ENCODE peak calls at places on chromosome 22, in eight cellular contexts. G is thoracic aorta, A is PC-9, L is esophagus squamous epithelium, D is Caco-2, F is Panc1, Y is IMR-90, U is neural progenitor cell. O is an unnamed sample.
A peak's percentile ranks its signal among the peaks of the same experiment; 100 is the strongest.

GRCh38 chr22:27483095-27483798 is 318.3 kb downstream of the MN1 start:
- DNase-seq in D (no peak), G (no peak), A (no peak), Y (no peak), F (no peak), L (no peak), U (no peak), O (no peak)

GRCh38 chr22:29517215-29517908 is 36.2 kb downstream of the THOC5 start:
- DNase-seq in L (no peak), A (no peak), Y (no peak), U (no peak), G (no peak), F (no peak), D (no peak), O (no peak)

GRCh38 chr22:50325444-50326224 is 1.2 kb downstream of the DENND6B start:
- DNase-seq in F (no peak), L (no peak), U (no peak), A (no peak), D (no peak), G (no peak), Y (no peak), O (no peak)

GRCh38 chr22:49775191-49776052 is 52.3 kb downstream of the BRD1 start:
- DNase-seq in A (no peak), Y (no peak), F (no peak), D (no peak), G (no peak), L (no peak), U (no peak), O (no peak)

GRCh38 chr22:47307326-47307725 is 544.9 kb downstream of the TBC1D22A start:
- DNase-seq in L (no peak), D (no peak), U (no peak), G (no peak), Y (peak; percentile 57), A (no peak), F (no peak), O (no peak)

GRCh38 chr22:37904572-37905533 is 1.2 kb upstream of the MICALL1 start:
- DNase-seq in G (peak; percentile 72), Y (peak; percentile 99), A (peak; percentile 83), F (peak; percentile 69), L (no peak), U (no peak), D (peak; percentile 68), O (peak; percentile 73)

GRCh38 chr22:30705710-30706651 is 11.3 kb downstream of the OSBP2 start:
- DNase-seq in D (no peak), U (peak; percentile 25), G (no peak), L (no peak), F (no peak), A (no peak), Y (peak; percentile 80), O (no peak)

GRCh38 chr22:18056161-18056666 is 21.6 kb upstream of the PEX26 start:
- DNase-seq in F (no peak), G (no peak), U (no peak), D (no peak), A (no peak), Y (peak; percentile 76), L (no peak), O (no peak)

GRCh38 chr22:31537019-31537535 is 40.7 kb downstream of the SFI1 start:
- DNase-seq in D (no peak), Y (no peak), L (no peak), F (no peak), G (no peak), A (no peak), U (no peak), O (no peak)

DNA sequence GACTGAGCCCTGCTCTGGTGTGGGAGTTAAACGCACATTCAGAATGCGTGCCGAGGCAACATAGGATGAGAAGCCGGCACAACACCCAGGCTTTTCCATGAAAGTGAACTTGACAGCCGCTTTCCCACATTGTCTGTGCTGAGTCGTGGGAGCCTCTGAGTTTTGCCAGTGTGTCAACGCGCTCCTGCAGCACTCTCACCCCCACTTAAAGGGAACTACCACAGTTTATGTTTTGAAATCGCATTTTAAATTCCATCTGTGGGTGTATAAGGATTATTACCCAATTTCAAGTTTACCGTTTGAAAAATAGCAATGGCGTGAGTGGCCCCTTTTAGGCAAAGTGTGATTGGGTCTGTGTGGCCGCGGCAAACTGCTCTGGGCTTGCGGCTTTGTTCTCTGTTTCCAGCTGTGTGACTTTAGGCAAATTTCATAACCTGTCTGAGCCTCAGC is 81.5 kb downstream of the FBLN1 start:
- DNase-seq in D (no peak), G (no peak), U (no peak), L (no peak), Y (peak; percentile 72), F (no peak), A (no peak), O (no peak)
- H3K4me1 ChIP-seq in D (peaks cover 25% of the 10 kb centered on the region), G (no peaks in the 10 kb centered on the region), U (peaks cover 7% of the 10 kb centered on the region), L (peaks cover 46% of the 10 kb centered on the region), Y (peaks cover 22% of the 10 kb centered on the region), F (no peaks in the 10 kb centered on the region), A (peaks cover 4% of the 10 kb centered on the region), O (no peaks in the 10 kb centered on the region)

GRCh38 chr22:22933807-22934542 is 46.4 kb downstream of the IGLL5 start:
- DNase-seq in L (no peak), G (no peak), F (no peak), D (no peak), Y (no peak), U (no peak), A (no peak), O (no peak)

GRCh38 chr22:22931557-22932270 is 44.1 kb downstream of the IGLL5 start:
- DNase-seq in L (no peak), D (no peak), Y (no peak), G (no peak), F (no peak), U (no peak), A (no peak), O (no peak)

GRCh38 chr22:22933100-22933806 is 45.6 kb downstream of the IGLL5 start:
- DNase-seq in L (no peak), A (no peak), D (no peak), U (no peak), Y (no peak), G (no peak), F (no peak), O (no peak)

GRCh38 chr22:22930571-22931556 is 43.2 kb downstream of the IGLL5 start:
- DNase-seq in A (no peak), U (no peak), L (no peak), D (no peak), F (no peak), G (no peak), Y (no peak), O (no peak)

GRCh38 chr22:22932512-22932941 is 44.9 kb downstream of the IGLL5 start:
- DNase-seq in Y (no peak), L (no peak), A (no peak), F (no peak), G (no peak), U (no peak), D (no peak), O (no peak)
- H3K4me1 ChIP-seq in Y (no peaks in the 10 kb centered on the region), L (peaks cover 6% of the 10 kb centered on the region), A (no peaks in the 10 kb centered on the region), F (no peaks in the 10 kb centered on the region), G (no peaks in the 10 kb centered on the region), U (no peaks in the 10 kb centered on the region), D (no peaks in the 10 kb centered on the region), O (no peaks in the 10 kb centered on the region)

GRCh38 chr22:42091446-42091764 is 833 bp upstream of the NDUFA6 start:
- DNase-seq in G (no peak), A (no peak), D (no peak), F (no peak), Y (no peak), U (no peak), L (no peak), O (no peak)
- H3K4me1 ChIP-seq in G (peaks cover 27% of the 10 kb centered on the region), A (peaks cover 16% of the 10 kb centered on the region), D (no peaks in the 10 kb centered on the region), F (no peaks in the 10 kb centered on the region), Y (peaks cover 2% of the 10 kb centered on the region), U (no peaks in the 10 kb centered on the region), L (peaks cover 37% of the 10 kb centered on the region), O (peaks cover 31% of the 10 kb centered on the region)

GRCh38 chr22:39502109-39502788 is at the start of gene MIEF1:
- DNase-seq in L (peak; percentile 88), D (peak; percentile 97), A (peak; percentile 97), U (peak; percentile 97), Y (peak; percentile 92), G (peak; percentile 97), F (no peak), O (peak; percentile 98)

GRCh38 chr22:39503590-39503989 is 1.5 kb downstream of the MIEF1 start:
- DNase-seq in D (no peak), A (no peak), F (no peak), G (no peak), Y (no peak), U (no peak), L (no peak), O (no peak)

GRCh38 chr22:39502789-39503464 is 837 bp downstream of the MIEF1 start:
- DNase-seq in A (no peak), L (no peak), U (no peak), F (no peak), D (peak; percentile 36), Y (peak; percentile 41), G (no peak), O (no peak)

GRCh38 chr22:39501644-39502108 is 414 bp upstream of the MIEF1 start:
- DNase-seq in A (no peak), Y (no peak), U (no peak), D (no peak), G (no peak), L (no peak), F (no peak), O (no peak)

DNA sequence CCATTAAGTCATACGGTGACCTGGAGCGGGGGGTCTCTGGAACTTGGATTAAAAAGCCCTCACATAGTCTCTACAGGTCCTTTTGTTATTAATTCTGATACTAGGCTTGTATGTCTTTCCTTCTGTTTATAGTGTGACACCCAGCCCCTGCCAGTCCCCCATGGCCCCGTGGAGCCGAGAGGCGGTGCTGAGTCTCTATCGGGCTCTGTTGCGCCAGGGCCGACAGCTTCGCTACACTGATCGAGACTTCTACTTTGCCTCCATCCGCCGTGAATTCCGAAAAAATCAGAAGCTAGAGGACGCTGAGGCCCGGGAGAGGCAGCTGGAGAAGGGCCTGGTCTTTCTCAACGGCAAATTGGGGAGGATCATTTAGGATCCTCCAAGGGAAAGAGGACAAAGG is 2.0 kb downstream of the MIEF1 start:
- DNase-seq in L (no peak), F (no peak), U (no peak), D (no peak), Y (no peak), A (no peak), G (no peak), O (no peak)
- H3K4me1 ChIP-seq in L (peaks cover 63% of the 10 kb centered on the region), F (peaks cover 16% of the 10 kb centered on the region), U (peaks cover 27% of the 10 kb centered on the region), D (peaks cover 6% of the 10 kb centered on the region), Y (peaks cover 10% of the 10 kb centered on the region), A (peaks cover 28% of the 10 kb centered on the region), G (peaks cover 30% of the 10 kb centered on the region), O (no peaks in the 10 kb centered on the region)

DNA sequence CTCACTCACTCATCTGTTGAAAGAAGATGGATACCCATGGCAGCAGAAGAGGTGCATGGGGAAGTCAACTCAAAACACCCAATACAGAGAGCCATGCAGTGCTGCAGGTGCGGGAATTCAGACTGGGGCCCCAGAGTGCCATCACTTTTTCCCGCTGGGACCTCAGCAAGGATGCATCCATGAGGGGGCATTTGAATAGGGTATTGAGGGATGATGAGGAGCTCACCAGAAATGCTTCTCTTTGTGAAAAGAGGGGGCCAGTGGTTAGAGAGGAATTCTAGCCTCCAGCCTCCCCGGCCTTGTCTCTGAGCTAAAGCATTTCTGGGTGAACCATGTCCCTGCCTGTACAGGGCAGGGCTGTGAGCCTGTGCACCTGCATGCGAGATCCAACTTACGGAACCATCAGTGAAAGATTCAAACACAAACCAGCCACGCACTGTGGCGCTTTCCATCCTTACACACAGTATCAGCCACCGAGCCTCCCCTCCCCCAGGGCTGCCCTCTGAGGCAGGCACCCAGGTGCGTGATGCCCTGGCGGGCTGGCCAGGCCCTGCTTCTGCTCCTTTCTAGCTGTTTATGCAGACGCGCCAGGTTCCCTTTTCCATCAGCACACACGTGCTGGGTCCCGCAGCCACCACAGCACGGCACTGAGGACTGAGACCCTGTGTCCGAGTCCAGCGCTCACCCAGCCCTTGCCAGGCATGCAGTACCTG is 1177.2 kb downstream of the BRD1 start:
- DNase-seq in G (no peak), F (no peak), U (no peak), D (no peak), L (no peak), Y (no peak), A (no peak), O (no peak)
- H3K4me1 ChIP-seq in G (no peaks in the 10 kb centered on the region), F (no peaks in the 10 kb centered on the region), U (no peaks in the 10 kb centered on the region), D (no peaks in the 10 kb centered on the region), L (peaks cover 7% of the 10 kb centered on the region), Y (no peaks in the 10 kb centered on the region), A (no peaks in the 10 kb centered on the region), O (no peaks in the 10 kb centered on the region)

O was measured in right atrium auricular region.